ENCODE peak calls at places on chromosomes 5 and 9, in four cellular contexts. Y is HCT116, K is stomach, U is Panc1. I is an unnamed sample. For H3K9me3, the result is how much of the 10 kb centered on the place peaks cover.

GRCh38 chr9:26524225-26524624 is 368.4 kb downstream of the CAAP1 start:
- DNase-seq in Y (no peak), K (no peak), U (no peak), I (no peak)

GRCh38 chr9:129995409-129996160 is 47.4 kb downstream of the FNBP1 start:
- DNase-seq in Y (no peak), K (no peak), U (peak), I (no peak)

GRCh38 chr5:181167814-181168488 is 20.6 kb downstream of the OR2V2 start:
- DNase-seq in Y (no peak), K (no peak), U (no peak), I (no peak)

GRCh38 chr9:77486968-77487367 is 161.2 kb downstream of the GNA14 start:
- DNase-seq in Y (no peak), K (no peak), U (no peak), I (no peak)

GRCh38 chr9:2824564-2824963 is 19.3 kb downstream of the PUM3 start:
- DNase-seq in Y (no peak), K (no peak), U (no peak), I (no peak)

GRCh38 chr9:129305246-129305645 is 127.2 kb upstream of the IER5L start:
- DNase-seq in Y (no peak), K (peak), U (no peak), I (no peak)

GRCh38 chr5:154482528-154483449 is 4.8 kb upstream of the HAND1 start:
- DNase-seq in Y (no peak), K (no peak), U (no peak), I (no peak)

GRCh38 chr9:136562746-136563506 is 17.1 kb upstream of the NOTCH1 start:
- DNase-seq in Y (no peak), K (no peak), U (no peak), I (no peak)

GRCh38 chr5:109911731-109912130 is 222.0 kb downstream of the MAN2A1 start:
- DNase-seq in Y (no peak), K (no peak), U (no peak), I (no peak)

GRCh38 chr9:137429546-137429890 is 6.3 kb downstream of the NOXA1 start:
- DNase-seq in Y (no peak), K (no peak), U (no peak), I (no peak)

GRCh38 chr5:144421411-144421810 is 250.7 kb downstream of the KCTD16 start:
- DNase-seq in Y (no peak), K (no peak), U (no peak), I (no peak)

GRCh38 chr9:27065288-27065687 is 43.7 kb upstream of the TEK start:
- DNase-seq in Y (no peak), K (no peak), U (no peak), I (no peak)

GRCh38 chr9:128987800-128988199 is 40.3 kb downstream of the NUP188 start:
- DNase-seq in Y (no peak), K (no peak), U (no peak), I (no peak)

GRCh38 chr5:96751203-96752169 is 56.3 kb downstream of the ERAP1 start:
- DNase-seq in Y (no peak), K (no peak), U (no peak), I (no peak)

GRCh38 chr9:19184144-19184917 is 46.2 kb upstream of the DENND4C start:
- DNase-seq in Y (peak), K (peak), U (no peak), I (no peak)

GRCh38 chr9:136333045-136333444 is 5.7 kb downstream of the GPSM1 start:
- DNase-seq in Y (no peak), K (no peak), U (no peak), I (no peak)

GRCh38 chr5:151134228-151134627 is 23.4 kb downstream of the ANXA6 start:
- DNase-seq in Y (no peak), K (peak), U (no peak), I (no peak)

GRCh38 chr5:58545912-58546311 is 37.0 kb upstream of the RAB3C start:
- DNase-seq in Y (no peak), K (no peak), U (no peak), I (no peak)

GRCh38 chr5:120545951-120546350 is 81.9 kb downstream of the PRR16 start:
- DNase-seq in Y (no peak), K (no peak), U (no peak), I (no peak)

GRCh38 chr5:139422307-139422893 is 16.9 kb downstream of the DNAJC18 start:
- DNase-seq in Y (peak), K (no peak), U (peak), I (no peak)

GRCh38 chr9:108272350-108272899 is 583.4 kb downstream of the ACTL7B start:
- DNase-seq in Y (peak), K (peak), U (no peak), I (no peak)

GRCh38 chr5:39116347-39116899 is 42.2 kb upstream of the RICTOR start:
- DNase-seq in Y (no peak), K (no peak), U (no peak), I (no peak)

GRCh38 chr5:82684153-82684552 is 393.0 kb downstream of the TMEM167A start:
- DNase-seq in Y (no peak), K (no peak), U (no peak), I (no peak)

GRCh38 chr5:147140558-147140957 is 94.3 kb upstream of the STK32A start:
- DNase-seq in Y (no peak), K (no peak), U (no peak), I (no peak)

GRCh38 chr5:170355601-170356098 is 33.5 kb downstream of the KCNMB1 start:
- DNase-seq in Y (no peak), K (peak), U (no peak), I (no peak)

GRCh38 chr5:172065431-172066065 is 59.1 kb upstream of the FBXW11 start:
- DNase-seq in Y (no peak), K (no peak), U (no peak), I (no peak)

GRCh38 chr9:133608881-133609280 is 308 bp downstream of the FAM163B start:
- DNase-seq in Y (no peak), K (no peak), U (no peak), I (no peak)

GRCh38 chr5:55933377-55934116 is 61.2 kb downstream of the IL6ST start:
- DNase-seq in Y (no peak), K (no peak), U (no peak), I (no peak)

GRCh38 chr5:95555553-95555952 is 652 bp downstream of the ARSK start:
- DNase-seq in Y (no peak), K (no peak), U (no peak), I (no peak)

GRCh38 chr9:110526426-110526825 is 53.1 kb downstream of the SVEP1 start:
- DNase-seq in Y (no peak), K (no peak), U (no peak), I (peak)

GRCh38 chr5:61999371-61999770 is 306.6 kb upstream of the KIF2A start:
- DNase-seq in Y (no peak), K (no peak), U (no peak), I (no peak)

GRCh38 chr5:167460449-167461020 is 830.9 kb upstream of the WWC1 start:
- DNase-seq in Y (no peak), K (no peak), U (no peak), I (no peak)

GRCh38 chr5:156699147-156699546 is 150.9 kb upstream of the PPP1R2B start:
- DNase-seq in Y (no peak), K (no peak), U (no peak), I (no peak)

GRCh38 chr5:131514316-131515275 is 120.4 kb downstream of the RAPGEF6 start:
- DNase-seq in Y (no peak), K (no peak), U (no peak), I (peak)

GRCh38 chr9:115261656-115262081 is 143.7 kb upstream of the TNC start:
- DNase-seq in Y (no peak), K (no peak), U (no peak), I (no peak)

DNA sequence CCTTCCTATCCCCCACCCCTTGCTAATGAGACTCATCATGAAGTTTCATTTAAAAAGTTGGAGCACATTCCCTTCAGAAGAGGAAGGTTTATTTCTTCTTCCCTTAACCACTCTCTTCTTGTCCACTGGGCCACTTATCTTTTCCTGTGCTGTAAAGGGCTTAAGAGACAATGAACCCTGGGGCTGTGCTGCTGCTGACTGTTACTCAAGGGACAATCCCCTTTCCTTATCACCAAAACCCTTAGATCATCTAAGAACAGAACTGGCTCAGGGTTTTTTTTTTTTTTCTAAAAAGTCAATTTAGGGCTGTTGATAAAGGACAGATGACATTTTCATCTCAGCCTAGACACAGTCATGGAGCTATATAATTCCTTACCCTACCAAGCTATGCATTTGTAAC is 29.6 kb downstream of the CAPSL start:
- DNase-seq in Y (no peak), K (no peak), U (no peak), I (no peak)
- H3K9me3 ChIP-seq in Y (under half), K (under half), U (under half), I (under half)

DNA sequence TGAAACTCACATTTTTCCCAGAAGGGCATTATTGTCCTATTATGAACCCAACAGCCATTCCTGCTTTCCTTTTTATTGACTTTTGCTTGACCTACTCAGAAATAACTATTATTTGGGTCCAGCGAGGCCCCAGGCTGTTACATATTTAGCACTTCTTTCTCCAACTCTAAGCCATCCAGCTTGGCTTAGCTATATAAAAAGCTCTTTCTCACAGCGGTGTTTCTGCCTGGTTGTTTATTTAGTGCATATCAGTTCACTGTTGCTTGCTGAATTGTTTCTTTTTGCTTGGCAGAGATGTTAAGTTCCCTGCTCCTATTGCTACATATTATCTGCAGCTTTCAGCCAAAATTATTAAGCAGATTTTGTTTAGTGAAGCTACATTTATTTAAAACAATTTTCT is 1156.8 kb upstream of the SEMA6A start:
- DNase-seq in Y (no peak), K (no peak), U (no peak), I (no peak)
- TF ChIP-seq POLR2AphosphoS5 in Y (no peak), K (no peak), U (no peak), I (no peak)

GRCh38 chr9:93061791-93062299 is 3.3 kb downstream of the SUSD3 start:
- DNase-seq in Y (no peak), K (peak), U (no peak), I (no peak)

GRCh38 chr9:93060746-93061259 is 2.3 kb downstream of the SUSD3 start:
- DNase-seq in Y (no peak), K (peak), U (no peak), I (no peak)

GRCh38 chr9:93064392-93065124 is 6.1 kb downstream of the SUSD3 start:
- DNase-seq in Y (no peak), K (peak), U (no peak), I (no peak)

GRCh38 chr9:93061260-93061751 is 2.8 kb downstream of the SUSD3 start:
- DNase-seq in Y (no peak), K (no peak), U (no peak), I (no peak)

DNA sequence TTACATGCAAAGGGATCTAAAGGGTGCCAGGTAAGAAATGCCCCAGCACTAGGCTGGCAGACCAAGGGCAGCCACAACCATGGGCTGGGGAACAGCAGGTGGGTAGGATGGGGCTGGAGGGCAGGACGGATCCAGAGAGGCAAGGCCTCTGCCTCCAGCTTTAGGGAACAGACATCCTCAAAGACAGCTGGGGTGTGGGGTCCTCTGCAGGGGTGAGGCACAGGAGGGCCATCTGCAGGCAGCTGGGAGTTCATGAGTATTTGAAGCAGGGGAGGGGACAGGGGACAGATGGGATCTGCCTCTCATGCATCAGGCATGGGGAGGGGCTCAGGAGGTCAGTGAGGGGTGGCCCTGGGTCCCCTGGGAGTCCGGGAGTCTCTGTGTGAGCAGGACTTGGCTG is 3.9 kb downstream of the SUSD3 start:
- DNase-seq in Y (no peak), K (no peak), U (no peak), I (no peak)
- H3K4me3 ChIP-seq in Y (no peak), K (no peak), U (no peak), I (no peak)

DNA sequence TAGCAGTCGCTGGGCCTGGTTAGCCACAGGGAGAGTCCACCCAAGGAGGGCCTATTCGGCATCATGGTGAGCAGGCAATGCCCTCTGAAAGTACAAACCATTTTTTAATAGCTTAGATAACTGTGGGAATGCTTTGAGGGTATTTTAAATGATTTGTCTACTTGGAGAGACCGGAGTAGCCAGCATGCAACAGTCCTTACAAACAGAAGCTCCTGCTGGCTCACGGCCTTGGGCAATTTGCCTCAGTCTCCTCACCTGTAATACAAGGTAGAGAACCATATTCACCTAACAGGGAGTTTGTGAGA is 128.8 kb downstream of the COL23A1 start:
- DNase-seq in Y (no peak), K (no peak), U (no peak), I (no peak)
- H3K9me3 ChIP-seq in Y (under half), K (under half), U (under half), I (under half)

GRCh38 chr9:90970603-90971002 is 169.0 kb downstream of the SYK start:
- DNase-seq in Y (no peak), K (no peak), U (no peak), I (no peak)

GRCh38 chr9:90969021-90969675 is 167.5 kb downstream of the SYK start:
- DNase-seq in Y (no peak), K (no peak), U (no peak), I (no peak)

GRCh38 chr9:90974007-90974406 is 172.4 kb downstream of the SYK start:
- DNase-seq in Y (no peak), K (no peak), U (no peak), I (no peak)

GRCh38 chr9:90974643-90975245 is 173.1 kb downstream of the SYK start:
- DNase-seq in Y (no peak), K (no peak), U (no peak), I (no peak)

GRCh38 chr9:90972057-90972456 is 170.4 kb downstream of the SYK start:
- DNase-seq in Y (no peak), K (no peak), U (no peak), I (no peak)
- TF ChIP-seq POLR2AphosphoS5 in Y (no peak), K (no peak), U (no peak), I (no peak)

DNA sequence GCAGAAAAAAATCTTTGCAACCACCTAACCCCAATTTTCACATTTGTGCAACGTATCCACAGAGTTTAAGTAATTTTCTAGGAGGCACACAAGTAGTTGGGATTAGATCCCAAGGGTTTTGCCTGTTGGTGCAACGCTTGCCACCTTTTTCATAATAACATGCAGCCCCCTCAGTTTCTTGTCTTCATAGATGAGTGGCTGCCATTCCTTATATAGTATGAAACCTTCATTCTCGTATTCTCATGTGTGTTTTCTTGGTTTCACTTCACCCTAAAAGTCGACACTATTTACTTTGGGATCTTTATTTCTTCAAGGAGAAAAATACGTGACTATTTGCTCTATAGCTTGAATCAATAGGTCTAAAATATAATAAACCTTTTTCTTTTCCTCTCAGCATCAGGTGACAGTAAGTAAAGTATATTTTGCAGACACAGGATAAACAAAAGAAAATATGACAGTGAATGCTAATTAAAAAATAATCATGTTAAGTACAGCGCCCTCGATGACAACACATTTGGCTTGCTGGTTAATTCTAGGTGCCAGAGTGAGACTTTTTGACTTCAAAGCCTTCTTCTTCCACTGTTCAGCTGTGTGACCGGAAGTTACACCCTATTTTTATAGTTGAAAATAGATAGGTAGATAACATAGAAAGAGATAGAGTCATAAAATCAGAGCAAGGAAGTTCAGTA is 342.8 kb upstream of the CCNG1 start:
- DNase-seq in Y (no peak), K (no peak), U (no peak), I (no peak)
- H3K4me3 ChIP-seq in Y (no peak), K (no peak), U (no peak), I (peak)

GRCh38 chr5:28012538-28012937 is 974.2 kb upstream of the CDH9 start:
- DNase-seq in Y (no peak), K (no peak), U (no peak), I (no peak)
- H3K9me3 ChIP-seq in Y (under half), K (half or more), U (under half), I (under half)

DNA sequence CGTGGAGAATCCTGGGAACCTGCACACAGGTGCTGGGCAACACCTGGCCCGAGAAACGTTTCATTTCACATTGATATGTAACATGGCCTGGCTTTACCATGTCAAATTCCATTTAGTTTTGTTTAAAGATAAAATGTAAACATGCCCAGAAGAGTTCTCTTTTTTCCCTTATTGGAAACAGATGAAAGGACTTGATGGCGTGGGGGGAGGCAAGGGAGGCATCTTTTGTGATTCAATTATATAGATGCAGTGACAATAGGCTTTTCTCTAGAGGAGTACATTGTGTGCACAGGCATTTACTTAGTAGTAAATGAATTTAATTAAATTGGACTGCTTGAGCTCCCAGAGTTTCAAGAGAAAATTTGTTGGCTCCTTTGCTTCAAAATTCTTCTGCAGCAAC is 254.2 kb upstream of the NFIL3 start:
- DNase-seq in Y (no peak), K (no peak), U (no peak), I (no peak)
- TF ChIP-seq POLR2AphosphoS5 in Y (no peak), K (no peak), U (no peak), I (no peak)